ENCODE peak calls at places on chromosomes 13 and 19, in ten cellular contexts. B is endodermal cell; Q is naive thymus-derived CD4-positive, alpha-beta T cell; G is NCI-H2029 treated with DMSO at 0.1 percent for 48 hours; F is NCI-H1092; I is left lung; P is effector memory CD4-positive, alpha-beta T cell; U is stimulated activated CD8-positive, alpha-beta memory T cell treated with anti-CD3 and anti-CD28 coated beads, Interleukin-4, amount 100 ng/mL, for 24 hours; N is T-helper 9 cell; Y is amniotic stem cell. W is an unnamed sample.

GRCh38 chr19:35879068-35879467 is 10.7 kb downstream of the APLP1 start:
- DNase-seq in P (no peak), Q (no peak), B (no peak), U (no peak), N (no peak), F (no peak), I (no peak), Y (no peak), G (no peak), W (no peak)

GRCh38 chr13:33326246-33326645 is 40.7 kb upstream of the STARD13 start:
- DNase-seq in Y (no peak), G (no peak), Q (no peak), I (no peak), U (no peak), P (no peak), N (no peak), F (no peak), B (no peak), W (no peak)

GRCh38 chr19:3357731-3358391 is 8.5 kb upstream of the NFIC start:
- DNase-seq in Q (no peak), N (no peak), I (no peak), B (peak; percentile 78), F (no peak), G (no peak), P (no peak), Y (no peak), U (no peak), W (no peak)

GRCh38 chr13:80975903-80976302 is 635.0 kb upstream of the SPRY2 start:
- DNase-seq in B (no peak), Y (no peak), F (no peak), U (no peak), G (no peak), I (no peak), P (no peak), N (no peak), Q (no peak), W (no peak)

GRCh38 chr19:48121909-48122371 is 11.3 kb upstream of the PLA2G4C start:
- DNase-seq in I (no peak), B (no peak), G (no peak), Y (no peak), P (no peak), U (no peak), Q (no peak), N (no peak), F (no peak), W (peak; percentile 56)

GRCh38 chr13:21395953-21396352 is 63.1 kb downstream of the ZDHHC20 start:
- DNase-seq in B (no peak), U (no peak), Y (no peak), G (no peak), F (no peak), N (no peak), P (no peak), Q (peak; percentile 31), I (no peak), W (no peak)

GRCh38 chr19:13693933-13694332 is 70.4 kb upstream of the MRI1 start:
- DNase-seq in P (no peak), G (no peak), U (no peak), I (no peak), F (peak; percentile 47), Q (no peak), Y (no peak), B (no peak), N (no peak), W (no peak)

GRCh38 chr13:45878966-45879365 is 27.4 kb upstream of the SIAH3 start:
- DNase-seq in G (no peak), N (no peak), I (no peak), U (no peak), P (no peak), Y (no peak), B (no peak), Q (no peak), F (no peak), W (no peak)

GRCh38 chr13:56332671-56333070 is 808.0 kb upstream of the PRR20A start:
- DNase-seq in Y (no peak), P (no peak), G (no peak), Q (no peak), B (no peak), I (no peak), F (no peak), N (no peak), U (no peak), W (no peak)

GRCh38 chr13:87344176-87344575 is 327.0 kb upstream of the SLITRK5 start:
- DNase-seq in N (no peak), B (no peak), P (no peak), F (no peak), Q (no peak), U (no peak), I (no peak), Y (no peak), G (no peak), W (no peak)

GRCh38 chr13:49560270-49561063 is 24.9 kb downstream of the RCBTB1 start:
- DNase-seq in I (no peak), Q (no peak), U (no peak), G (no peak), N (no peak), Y (no peak), F (no peak), P (no peak), B (peak; percentile 81), W (no peak)

GRCh38 chr19:18650468-18651001 is 13.7 kb downstream of the KLHL26 start:
- DNase-seq in P (no peak), U (no peak), G (no peak), B (peak; percentile 66), Y (no peak), N (no peak), F (no peak), I (no peak), Q (no peak), W (no peak)

GRCh38 chr19:57280913-57281425 is 684 bp downstream of the ZNF460 start:
- DNase-seq in N (no peak), Q (no peak), P (peak; percentile 4), B (no peak), U (no peak), I (no peak), Y (no peak), F (peak; percentile 2), G (peak; percentile 26), W (no peak)

GRCh38 chr19:5914946-5915781 is 1.1 kb downstream of the CAPS start:
- DNase-seq in U (no peak), Q (no peak), G (no peak), B (no peak), P (no peak), I (no peak), N (no peak), Y (no peak), F (no peak), W (no peak)

W was measured in GM12891.